ENCODE peak calls at places on chromosomes 11 and 22, in seven cellular contexts. One of them, this sample, is unnamed.

GRCh38 chr11:122983438-122984185 is 2.0 kb upstream of the BSX start:
- DNase-seq in mammary epithelial cell: no peak
- DNase-seq in A549: no peak
- DNase-seq in fibroblast of lung: no peak
- DNase-seq in tibial artery: no peak
- DNase-seq in mesendoderm: peak
- DNase-seq in effector memory CD4-positive, alpha-beta T cell: no peak
- DNase-seq in this sample: no peak

GRCh38 chr11:36890841-36891240 is 292.8 kb upstream of the RAG2 start:
- DNase-seq in tibial artery: no peak
- DNase-seq in mesendoderm: no peak
- DNase-seq in A549: no peak
- DNase-seq in effector memory CD4-positive, alpha-beta T cell: no peak
- DNase-seq in mammary epithelial cell: no peak
- DNase-seq in fibroblast of lung: no peak
- DNase-seq in this sample: no peak

GRCh38 chr22:20001082-20001638 is 15.5 kb downstream of the ARVCF start:
- DNase-seq in A549: no peak
- DNase-seq in fibroblast of lung: no peak
- DNase-seq in mesendoderm: no peak
- DNase-seq in mammary epithelial cell: no peak
- DNase-seq in effector memory CD4-positive, alpha-beta T cell: no peak
- DNase-seq in tibial artery: no peak
- DNase-seq in this sample: no peak

GRCh38 chr11:45252877-45253276 is 33.3 kb downstream of the SYT13 start:
- DNase-seq in A549: no peak
- DNase-seq in tibial artery: no peak
- DNase-seq in fibroblast of lung: no peak
- DNase-seq in mesendoderm: no peak
- DNase-seq in mammary epithelial cell: no peak
- DNase-seq in effector memory CD4-positive, alpha-beta T cell: no peak
- DNase-seq in this sample: no peak

GRCh38 chr22:21829523-21829922 is 37.9 kb downstream of the MAPK1 start:
- DNase-seq in fibroblast of lung: no peak
- DNase-seq in tibial artery: no peak
- DNase-seq in effector memory CD4-positive, alpha-beta T cell: no peak
- DNase-seq in mesendoderm: no peak
- DNase-seq in mammary epithelial cell: no peak
- DNase-seq in A549: no peak
- DNase-seq in this sample: no peak

GRCh38 chr11:26753738-26754504 is 32.1 kb upstream of the SLC5A12 start:
- DNase-seq in A549: peak
- DNase-seq in mesendoderm: peak
- DNase-seq in effector memory CD4-positive, alpha-beta T cell: no peak
- DNase-seq in tibial artery: peak
- DNase-seq in fibroblast of lung: peak
- DNase-seq in mammary epithelial cell: peak
- DNase-seq in this sample: peak

GRCh38 chr22:43530864-43531201 is 119.0 kb downstream of the MPPED1 start:
- DNase-seq in mesendoderm: peak
- DNase-seq in A549: no peak
- DNase-seq in mammary epithelial cell: peak
- DNase-seq in fibroblast of lung: no peak
- DNase-seq in tibial artery: no peak
- DNase-seq in effector memory CD4-positive, alpha-beta T cell: no peak
- DNase-seq in this sample: no peak

GRCh38 chr22:48257690-48258065 is 1495.2 kb downstream of the TBC1D22A start:
- DNase-seq in mammary epithelial cell: no peak
- DNase-seq in A549: no peak
- DNase-seq in mesendoderm: peak
- DNase-seq in fibroblast of lung: no peak
- DNase-seq in effector memory CD4-positive, alpha-beta T cell: no peak
- DNase-seq in tibial artery: no peak
- DNase-seq in this sample: no peak

GRCh38 chr11:74696932-74697687 is 34.1 kb downstream of the CHRDL2 start:
- DNase-seq in mesendoderm: peak
- DNase-seq in mammary epithelial cell: peak
- DNase-seq in A549: peak
- DNase-seq in fibroblast of lung: peak
- DNase-seq in tibial artery: peak
- DNase-seq in effector memory CD4-positive, alpha-beta T cell: no peak
- DNase-seq in this sample: no peak

GRCh38 chr11:73380321-73380720 is 4.1 kb downstream of the RELT start:
- DNase-seq in mammary epithelial cell: no peak
- DNase-seq in tibial artery: no peak
- DNase-seq in effector memory CD4-positive, alpha-beta T cell: no peak
- DNase-seq in mesendoderm: no peak
- DNase-seq in A549: no peak
- DNase-seq in fibroblast of lung: no peak
- DNase-seq in this sample: no peak

GRCh38 chr11:73380897-73381410 is 4.8 kb downstream of the RELT start:
- DNase-seq in fibroblast of lung: no peak
- DNase-seq in tibial artery: no peak
- DNase-seq in A549: no peak
- DNase-seq in effector memory CD4-positive, alpha-beta T cell: no peak
- DNase-seq in mesendoderm: no peak
- DNase-seq in mammary epithelial cell: no peak
- DNase-seq in this sample: no peak

GRCh38 chr11:73382183-73382582 is 6.0 kb downstream of the RELT start:
- DNase-seq in tibial artery: no peak
- DNase-seq in mammary epithelial cell: no peak
- DNase-seq in mesendoderm: no peak
- DNase-seq in A549: no peak
- DNase-seq in effector memory CD4-positive, alpha-beta T cell: no peak
- DNase-seq in fibroblast of lung: no peak
- DNase-seq in this sample: no peak

GRCh38 chr11:73382747-73383146 is 6.5 kb downstream of the RELT start:
- DNase-seq in fibroblast of lung: no peak
- DNase-seq in A549: no peak
- DNase-seq in mammary epithelial cell: no peak
- DNase-seq in mesendoderm: no peak
- DNase-seq in effector memory CD4-positive, alpha-beta T cell: no peak
- DNase-seq in tibial artery: no peak
- DNase-seq in this sample: no peak

GRCh38 chr11:73381589-73381988 is 5.4 kb downstream of the RELT start:
- DNase-seq in fibroblast of lung: no peak
- DNase-seq in mesendoderm: no peak
- DNase-seq in tibial artery: no peak
- DNase-seq in mammary epithelial cell: no peak
- DNase-seq in effector memory CD4-positive, alpha-beta T cell: no peak
- DNase-seq in A549: no peak
- DNase-seq in this sample: no peak
- H3K4me3 ChIP-seq in fibroblast of lung: no peak
- H3K4me3 ChIP-seq in mesendoderm: no peak
- H3K4me3 ChIP-seq in tibial artery: no peak
- H3K4me3 ChIP-seq in mammary epithelial cell: no peak
- H3K4me3 ChIP-seq in effector memory CD4-positive, alpha-beta T cell: no peak
- H3K4me3 ChIP-seq in A549: no peak
- H3K4me3 ChIP-seq in this sample: no peak

DNA sequence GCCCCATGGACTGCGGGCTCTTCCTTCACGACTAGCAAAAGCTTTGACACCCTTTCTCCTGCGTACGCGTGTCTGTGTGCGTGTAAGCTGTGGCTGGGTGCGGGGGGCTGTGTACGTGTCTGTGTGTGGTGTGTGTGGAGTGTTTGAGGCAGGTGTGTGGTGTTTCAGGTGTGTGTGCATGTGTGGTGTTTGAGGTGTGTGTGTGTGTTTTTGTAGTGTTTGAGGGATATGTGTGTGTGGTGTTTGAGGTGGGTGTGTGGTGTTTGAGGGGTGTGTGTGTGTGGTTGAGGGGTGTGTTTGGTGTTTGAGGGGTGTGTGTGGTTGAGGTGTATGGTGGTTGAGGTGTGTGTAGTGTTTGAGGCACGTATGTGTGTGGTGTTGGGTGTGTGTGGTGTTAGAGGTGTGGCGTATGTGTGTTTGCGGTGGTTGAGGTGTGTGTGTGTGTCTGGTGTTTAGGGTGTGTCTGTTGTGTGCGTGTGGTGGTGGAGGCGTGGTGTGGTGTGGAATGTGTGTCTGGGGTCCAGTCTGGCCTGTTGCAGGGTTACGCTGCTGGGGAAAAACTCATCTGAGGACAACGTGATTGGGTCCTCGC is 687 bp upstream of the ARSA start:
- DNase-seq in A549: no peak
- DNase-seq in effector memory CD4-positive, alpha-beta T cell: no peak
- DNase-seq in tibial artery: no peak
- DNase-seq in fibroblast of lung: no peak
- DNase-seq in mammary epithelial cell: no peak
- DNase-seq in mesendoderm: no peak
- DNase-seq in this sample: no peak
- H3K4me3 ChIP-seq in A549: peak
- H3K4me3 ChIP-seq in effector memory CD4-positive, alpha-beta T cell: peak
- H3K4me3 ChIP-seq in tibial artery: peak
- H3K4me3 ChIP-seq in fibroblast of lung: peak
- H3K4me3 ChIP-seq in mammary epithelial cell: peak
- H3K4me3 ChIP-seq in mesendoderm: peak
- H3K4me3 ChIP-seq in this sample: peak

GRCh38 chr11:210122-210802 is 2.8 kb downstream of the RIC8A start:
- DNase-seq in mammary epithelial cell: peak
- DNase-seq in fibroblast of lung: peak
- DNase-seq in effector memory CD4-positive, alpha-beta T cell: no peak
- DNase-seq in A549: peak
- DNase-seq in tibial artery: no peak
- DNase-seq in mesendoderm: peak
- DNase-seq in this sample: no peak
- H3K4me3 ChIP-seq in mammary epithelial cell: no peak
- H3K4me3 ChIP-seq in fibroblast of lung: peak
- H3K4me3 ChIP-seq in effector memory CD4-positive, alpha-beta T cell: no peak
- H3K4me3 ChIP-seq in A549: peak
- H3K4me3 ChIP-seq in tibial artery: peak
- H3K4me3 ChIP-seq in mesendoderm: no peak
- H3K4me3 ChIP-seq in this sample: no peak

DNA sequence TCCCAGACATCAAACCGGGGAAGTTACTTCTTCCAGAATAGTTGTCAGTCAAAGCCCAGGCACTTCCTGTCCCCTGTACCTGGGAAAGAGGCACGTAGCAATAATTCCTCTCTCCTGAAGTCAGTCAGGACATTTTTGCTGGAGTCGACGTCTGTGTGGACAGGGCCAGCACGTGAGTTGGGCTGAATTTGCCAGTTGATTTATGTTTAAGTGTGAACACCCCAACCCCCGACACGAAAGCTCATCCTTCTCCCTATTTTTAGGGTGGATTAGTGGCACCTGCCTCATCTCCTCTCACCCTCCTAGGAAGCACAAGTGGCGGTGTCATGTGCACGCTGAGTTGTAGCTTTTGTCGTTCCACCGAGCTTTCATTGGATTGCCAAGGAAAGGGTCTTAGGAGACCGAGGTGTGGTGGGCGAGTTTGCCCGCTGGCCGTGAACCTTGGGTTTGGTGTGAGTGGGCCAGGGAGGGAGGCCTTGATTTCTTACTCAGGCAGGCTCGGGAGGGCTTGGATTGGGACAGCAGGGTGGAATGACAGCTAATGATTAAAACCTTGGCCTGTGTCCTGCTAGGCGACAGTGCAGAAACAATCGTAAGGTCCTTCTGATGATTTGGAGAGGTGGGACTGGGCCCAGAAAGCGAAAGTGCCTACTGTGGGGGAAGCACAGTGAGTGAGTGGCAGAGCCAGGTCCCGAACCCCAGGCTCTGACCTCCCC is 87.0 kb upstream of the CRYBB3 start:
- DNase-seq in A549: no peak
- DNase-seq in mesendoderm: peak
- DNase-seq in effector memory CD4-positive, alpha-beta T cell: no peak
- DNase-seq in tibial artery: no peak
- DNase-seq in fibroblast of lung: no peak
- DNase-seq in mammary epithelial cell: no peak
- DNase-seq in this sample: no peak
- H3K4me3 ChIP-seq in A549: no peak
- H3K4me3 ChIP-seq in mesendoderm: no peak
- H3K4me3 ChIP-seq in effector memory CD4-positive, alpha-beta T cell: no peak
- H3K4me3 ChIP-seq in tibial artery: peak
- H3K4me3 ChIP-seq in fibroblast of lung: no peak
- H3K4me3 ChIP-seq in mammary epithelial cell: no peak
- H3K4me3 ChIP-seq in this sample: no peak

DNA sequence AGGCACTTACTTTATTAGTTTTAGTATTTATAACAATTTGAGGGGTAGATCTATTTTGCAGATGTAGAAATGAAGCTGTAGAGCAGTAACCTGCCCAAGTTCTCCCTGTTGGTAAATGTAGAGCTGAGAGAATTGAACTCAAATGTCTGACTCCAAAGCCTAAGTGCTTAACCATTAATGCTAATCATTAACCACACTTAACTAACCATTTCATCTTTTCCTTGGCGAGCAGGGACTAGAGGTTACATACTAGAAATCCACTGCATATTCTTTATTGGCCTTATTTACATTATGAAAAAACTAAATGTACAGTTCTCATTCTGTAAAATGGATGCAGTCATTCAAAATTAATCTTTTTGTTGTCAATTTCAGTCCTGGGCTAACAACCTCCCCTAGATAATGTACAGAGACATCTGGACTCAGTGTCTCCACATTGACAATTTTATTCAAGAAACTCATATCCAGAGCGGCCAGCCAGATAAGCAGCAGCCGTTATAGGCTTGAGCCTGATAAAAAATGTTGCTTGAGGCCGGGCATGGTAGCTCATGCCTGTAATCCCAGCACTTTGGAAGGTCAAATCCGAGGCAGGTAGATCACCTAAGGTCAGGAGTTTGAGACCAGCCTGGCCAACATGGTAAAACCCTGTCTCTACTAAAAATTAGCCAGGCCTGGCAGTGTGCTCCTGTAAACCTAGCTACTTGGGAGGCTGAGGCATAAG is 76.7 kb upstream of the PICALM start:
- DNase-seq in tibial artery: no peak
- DNase-seq in effector memory CD4-positive, alpha-beta T cell: no peak
- DNase-seq in A549: no peak
- DNase-seq in mammary epithelial cell: no peak
- DNase-seq in fibroblast of lung: no peak
- DNase-seq in mesendoderm: no peak
- DNase-seq in this sample: no peak
- H3K4me3 ChIP-seq in tibial artery: no peak
- H3K4me3 ChIP-seq in effector memory CD4-positive, alpha-beta T cell: no peak
- H3K4me3 ChIP-seq in A549: no peak
- H3K4me3 ChIP-seq in mammary epithelial cell: no peak
- H3K4me3 ChIP-seq in fibroblast of lung: no peak
- H3K4me3 ChIP-seq in mesendoderm: no peak
- H3K4me3 ChIP-seq in this sample: no peak

GRCh38 chr11:6096417-6096816 is 11.1 kb upstream of the OR56B4 start:
- DNase-seq in fibroblast of lung: no peak
- DNase-seq in mesendoderm: no peak
- DNase-seq in tibial artery: no peak
- DNase-seq in mammary epithelial cell: no peak
- DNase-seq in A549: no peak
- DNase-seq in effector memory CD4-positive, alpha-beta T cell: no peak
- DNase-seq in this sample: no peak
- H3K4me3 ChIP-seq in fibroblast of lung: no peak
- H3K4me3 ChIP-seq in mesendoderm: no peak
- H3K4me3 ChIP-seq in tibial artery: no peak
- H3K4me3 ChIP-seq in mammary epithelial cell: no peak
- H3K4me3 ChIP-seq in A549: no peak
- H3K4me3 ChIP-seq in effector memory CD4-positive, alpha-beta T cell: no peak
- H3K4me3 ChIP-seq in this sample: no peak

GRCh38 chr22:38270091-38270972 is 2.5 kb downstream of the TMEM184B start:
- DNase-seq in mammary epithelial cell: no peak
- DNase-seq in tibial artery: no peak
- DNase-seq in A549: no peak
- DNase-seq in fibroblast of lung: no peak
- DNase-seq in mesendoderm: no peak
- DNase-seq in effector memory CD4-positive, alpha-beta T cell: no peak
- DNase-seq in this sample: no peak
- H3K4me3 ChIP-seq in mammary epithelial cell: no peak
- H3K4me3 ChIP-seq in tibial artery: peak
- H3K4me3 ChIP-seq in A549: no peak
- H3K4me3 ChIP-seq in fibroblast of lung: peak
- H3K4me3 ChIP-seq in mesendoderm: no peak
- H3K4me3 ChIP-seq in effector memory CD4-positive, alpha-beta T cell: no peak
- H3K4me3 ChIP-seq in this sample: no peak

This sample was measured in DND-41.